ENCODE peak calls at places on chromosomes 5 and 9, in six cellular contexts. P is HCT116, I is colonic mucosa, M is SK-N-SH, Q is endodermal cell, D is fibroblast of lung. S is an unnamed sample.

GRCh38 chr5:62502456-62503101 is 76.0 kb upstream of the LRRC70 start:
- DNase-seq in P (no peak), I (no peak), M (no peak), Q (no peak), D (no peak), S (no peak)

GRCh38 chr9:95507456-95508241 is 9.1 kb downstream of the PTCH1 start:
- DNase-seq in P (peak), I (peak), M (peak), Q (peak), D (peak), S (peak)

GRCh38 chr5:161085081-161085480 is 233.1 kb upstream of the ATP10B start:
- DNase-seq in P (no peak), I (no peak), M (no peak), Q (no peak), D (no peak), S (no peak)

GRCh38 chr5:7850533-7851239 is at the start of gene CFAP90:
- DNase-seq in P (no peak), I (peak), M (peak), Q (peak), D (peak), S (peak)

GRCh38 chr5:56763711-56764466 is 51.5 kb upstream of the MAP3K1 start:
- DNase-seq in P (no peak), I (no peak), M (peak), Q (no peak), D (peak), S (peak)

GRCh38 chr9:117745598-117745997 is 41.4 kb downstream of the TLR4 start:
- DNase-seq in P (no peak), I (no peak), M (no peak), Q (no peak), D (no peak), S (no peak)

GRCh38 chr9:125506045-125506444 is 201.0 kb downstream of the MAPKAP1 start:
- DNase-seq in P (no peak), I (no peak), M (no peak), Q (no peak), D (no peak), S (no peak)

GRCh38 chr5:152403058-152403457 is 2.0 kb downstream of the NMUR2 start:
- DNase-seq in P (no peak), I (no peak), M (no peak), Q (no peak), D (no peak), S (no peak)

GRCh38 chr5:37658440-37658839 is 181.4 kb downstream of the GDNF start:
- DNase-seq in P (no peak), I (no peak), M (no peak), Q (no peak), D (no peak), S (peak)

GRCh38 chr9:115883467-115884329 is 269.9 kb upstream of the PAPPA start:
- DNase-seq in P (peak), I (peak), M (peak), Q (peak), D (peak), S (peak)

GRCh38 chr9:98201102-98201501 is 8.7 kb upstream of the CORO2A start:
- DNase-seq in P (no peak), I (no peak), M (no peak), Q (no peak), D (no peak), S (no peak)

GRCh38 chr9:7185612-7186011 is 427.8 kb downstream of the KDM4C start:
- DNase-seq in P (peak), I (no peak), M (no peak), Q (peak), D (peak), S (peak)

GRCh38 chr5:50415912-50416311 is 25.2 kb downstream of the EMB start:
- DNase-seq in P (no peak), I (no peak), M (no peak), Q (no peak), D (no peak), S (no peak)

GRCh38 chr5:150846651-150847333 is 471 bp downstream of the IRGM start:
- DNase-seq in P (peak), I (peak), M (peak), Q (peak), D (peak), S (peak)

GRCh38 chr5:2106721-2107120 is 224.0 kb upstream of the IRX4 start:
- DNase-seq in P (no peak), I (no peak), M (no peak), Q (no peak), D (no peak), S (no peak)

GRCh38 chr5:169393907-169394306 is 93.0 kb upstream of the SLIT3 start:
- DNase-seq in P (no peak), I (no peak), M (no peak), Q (no peak), D (no peak), S (no peak)

GRCh38 chr9:5430912-5431311 is 6.8 kb downstream of the PLGRKT start:
- DNase-seq in P (no peak), I (no peak), M (no peak), Q (no peak), D (no peak), S (no peak)

GRCh38 chr5:139646111-139646510 is 2.0 kb upstream of the CXXC5 start:
- DNase-seq in P (no peak), I (peak), M (peak), Q (no peak), D (no peak), S (no peak)

GRCh38 chr9:93434056-93434455 is 17.4 kb upstream of the FAM120A start:
- DNase-seq in P (no peak), I (no peak), M (no peak), Q (no peak), D (no peak), S (no peak)

DNA sequence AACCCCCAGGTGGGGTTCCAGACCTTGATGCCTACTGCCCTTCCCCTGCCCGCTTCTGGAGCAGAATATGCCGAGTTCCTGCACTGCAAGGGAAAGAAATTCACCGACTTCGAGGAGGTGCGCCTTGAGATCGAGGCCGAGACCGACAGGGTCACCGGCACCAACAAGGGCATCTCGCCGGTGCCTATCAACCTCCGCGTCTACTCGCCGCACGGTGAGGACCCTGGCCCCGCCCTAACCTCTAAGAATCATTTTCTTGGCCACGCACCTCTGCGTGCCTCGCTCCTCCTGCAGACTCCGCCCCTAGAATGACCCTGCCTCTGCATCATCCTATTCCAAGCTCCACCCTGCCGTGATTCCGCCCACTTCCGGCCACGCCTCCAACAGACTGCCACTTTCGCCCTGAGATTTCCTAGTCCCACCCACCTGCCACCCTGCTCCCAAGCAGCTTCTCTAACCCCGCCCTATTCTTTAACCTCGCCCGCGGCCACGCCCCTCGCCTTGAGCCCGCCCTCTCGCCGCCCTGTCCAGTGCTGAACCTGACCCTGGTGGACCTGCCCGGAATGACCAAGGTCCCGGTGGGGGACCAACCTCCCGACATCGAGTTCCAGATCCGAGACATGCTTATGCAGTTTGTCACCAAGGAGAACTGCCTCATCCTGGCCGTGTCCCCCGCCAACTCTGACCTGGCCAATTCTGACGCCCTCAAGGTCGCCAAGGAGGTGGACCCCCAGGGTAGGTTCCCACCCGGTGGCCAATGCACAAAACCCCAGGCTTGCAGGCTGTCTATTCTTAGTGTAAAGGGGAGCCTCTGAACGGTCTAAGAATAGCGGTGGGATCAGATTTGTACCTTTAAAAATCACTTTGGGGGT is 15.6 kb downstream of the DNM1 start:
- DNase-seq in P (peak), I (peak), M (peak), Q (peak), D (peak), S (peak)
- H3K4me3 ChIP-seq in P (peak), I (peak), M (no peak), Q (peak), D (no peak), S (peak)

GRCh38 chr5:172919525-172920446 is 39.4 kb upstream of the RPL26L1 start:
- DNase-seq in P (no peak), I (no peak), M (no peak), Q (no peak), D (peak), S (no peak)

GRCh38 chr5:172920995-172921394 is 38.2 kb upstream of the RPL26L1 start:
- DNase-seq in P (no peak), I (no peak), M (no peak), Q (no peak), D (no peak), S (no peak)

GRCh38 chr5:172918421-172919371 is 40.5 kb upstream of the RPL26L1 start:
- DNase-seq in P (no peak), I (peak), M (no peak), Q (no peak), D (no peak), S (no peak)

GRCh38 chr5:172921906-172922305 is 37.3 kb upstream of the RPL26L1 start:
- DNase-seq in P (no peak), I (no peak), M (no peak), Q (no peak), D (no peak), S (no peak)

GRCh38 chr5:172920447-172920849 is 38.8 kb upstream of the RPL26L1 start:
- DNase-seq in P (no peak), I (no peak), M (no peak), Q (peak), D (peak), S (peak)
- H3K9ac ChIP-seq in P (no peak), I (no peak), M (peak), Q (no peak), D (peak), S (no peak)

GRCh38 chr5:59275537-59276276 is 617.8 kb downstream of the PDE4D start:
- DNase-seq in P (no peak), I (peak), M (no peak), Q (peak), D (peak), S (peak)

GRCh38 chr5:59276886-59277514 is 616.5 kb downstream of the PDE4D start:
- DNase-seq in P (no peak), I (no peak), M (no peak), Q (no peak), D (peak), S (no peak)

GRCh38 chr5:59275170-59275536 is 618.4 kb downstream of the PDE4D start:
- DNase-seq in P (no peak), I (no peak), M (no peak), Q (no peak), D (no peak), S (no peak)

GRCh38 chr5:59274130-59274529 is 619.4 kb downstream of the PDE4D start:
- DNase-seq in P (no peak), I (no peak), M (no peak), Q (no peak), D (no peak), S (no peak)

GRCh38 chr5:59276277-59276647 is 617.3 kb downstream of the PDE4D start:
- DNase-seq in P (no peak), I (no peak), M (no peak), Q (no peak), D (no peak), S (no peak)
- H3K4me3 ChIP-seq in P (no peak), I (peak), M (no peak), Q (peak), D (peak), S (no peak)

GRCh38 chr9:124205686-124206352 is 51.9 kb upstream of the NEK6 start:
- DNase-seq in P (no peak), I (no peak), M (no peak), Q (peak), D (no peak), S (peak)
- H3K9ac ChIP-seq in P (no peak), I (no peak), M (no peak), Q (no peak), D (no peak), S (no peak)

GRCh38 chr5:68253612-68254341 is 38.2 kb downstream of the PIK3R1 start:
- DNase-seq in P (no peak), I (no peak), M (no peak), Q (no peak), D (no peak), S (no peak)

GRCh38 chr5:68258531-68258930 is 43.0 kb downstream of the PIK3R1 start:
- DNase-seq in P (no peak), I (no peak), M (no peak), Q (no peak), D (no peak), S (no peak)

GRCh38 chr5:68257207-68257606 is 41.7 kb downstream of the PIK3R1 start:
- DNase-seq in P (no peak), I (no peak), M (no peak), Q (no peak), D (no peak), S (no peak)

GRCh38 chr5:68252678-68253520 is 37.3 kb downstream of the PIK3R1 start:
- DNase-seq in P (peak), I (peak), M (peak), Q (peak), D (peak), S (peak)

DNA sequence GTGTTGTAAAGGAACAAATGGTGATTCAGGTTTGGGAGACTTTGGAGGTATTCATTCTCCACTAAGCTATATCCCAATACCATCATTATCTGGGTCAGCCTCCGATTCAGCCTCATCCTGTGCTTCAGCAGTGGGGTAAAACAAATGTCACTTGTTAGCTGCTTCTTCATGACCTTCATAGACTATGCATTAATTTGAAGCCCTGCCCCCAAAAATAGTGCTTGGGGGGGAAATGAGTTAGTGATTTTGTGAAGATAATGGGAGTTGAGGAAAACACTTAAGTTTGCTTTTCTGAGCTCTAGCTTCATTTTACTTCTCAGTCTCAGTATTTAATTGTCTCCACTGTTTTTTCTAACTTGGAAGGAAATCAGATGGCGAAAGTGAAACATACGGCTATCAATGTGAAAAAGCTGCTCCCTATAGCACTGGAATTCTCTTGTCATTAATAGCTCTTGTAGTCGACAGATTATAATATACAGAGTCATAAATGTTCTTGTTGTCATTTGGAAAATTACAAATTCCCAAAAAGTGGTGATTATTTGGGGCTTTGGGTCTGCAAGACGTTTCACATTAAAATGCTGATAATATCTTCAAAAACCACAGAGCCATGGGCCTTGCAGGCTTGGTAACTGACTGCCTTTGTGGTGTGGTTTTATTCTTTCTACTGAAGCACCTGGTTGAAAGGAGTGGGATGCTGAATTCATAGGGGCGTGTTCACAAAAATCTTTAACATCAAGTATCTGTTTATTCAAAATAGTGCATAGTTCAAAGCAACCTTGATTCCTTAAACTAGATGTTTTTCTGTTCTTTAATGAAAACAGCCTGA is 40.0 kb downstream of the PIK3R1 start:
- DNase-seq in P (no peak), I (no peak), M (no peak), Q (no peak), D (no peak), S (no peak)
- H3K4me3 ChIP-seq in P (no peak), I (no peak), M (no peak), Q (no peak), D (no peak), S (no peak)

GRCh38 chr9:105330201-105330600 is 85.8 kb downstream of the SLC44A1 start:
- DNase-seq in P (no peak), I (no peak), M (no peak), Q (no peak), D (no peak), S (peak)
- H3K9ac ChIP-seq in P (no peak), I (no peak), M (no peak), Q (no peak), D (no peak), S (no peak)

GRCh38 chr9:131407717-131408195 is 13.9 kb downstream of the PRRC2B start:
- DNase-seq in P (no peak), I (no peak), M (no peak), Q (peak), D (peak), S (peak)

GRCh38 chr9:131405858-131406566 is 12.1 kb downstream of the PRRC2B start:
- DNase-seq in P (no peak), I (no peak), M (no peak), Q (no peak), D (no peak), S (no peak)

GRCh38 chr9:131404987-131405386 is 11.1 kb downstream of the PRRC2B start:
- DNase-seq in P (no peak), I (no peak), M (no peak), Q (no peak), D (peak), S (no peak)

GRCh38 chr9:131405429-131405828 is 11.5 kb downstream of the PRRC2B start:
- DNase-seq in P (no peak), I (no peak), M (no peak), Q (peak), D (peak), S (peak)

GRCh38 chr9:131406567-131407436 is 12.9 kb downstream of the PRRC2B start:
- DNase-seq in P (no peak), I (no peak), M (no peak), Q (no peak), D (peak), S (no peak)
- H3K4me3 ChIP-seq in P (no peak), I (no peak), M (no peak), Q (peak), D (peak), S (no peak)